ENCODE peak calls at places on chromosomes 6 and 20, in seven cellular contexts. One of them, this sample, is unnamed.
A peak's percentile ranks its signal among the peaks of the same experiment; 100 is the strongest.

GRCh38 chr6:2739335-2739734 is 11.4 kb downstream of the MYLK4 start:
- DNase-seq in nephron progenitor cell: no peak
- DNase-seq in D341Med: no peak
- DNase-seq in SJSA1: peak; percentile 72
- DNase-seq in iris pigment epithelial cell: peak; percentile 88
- DNase-seq in M059J: peak; percentile 96
- DNase-seq in lower lobe of right lung: no peak
- DNase-seq in this sample: no peak

GRCh38 chr20:5621305-5621704 is 128.9 kb upstream of the SHLD1 start:
- DNase-seq in nephron progenitor cell: no peak
- DNase-seq in D341Med: peak; percentile 76
- DNase-seq in SJSA1: no peak
- DNase-seq in iris pigment epithelial cell: peak; percentile 18
- DNase-seq in M059J: peak; percentile 91
- DNase-seq in lower lobe of right lung: no peak
- DNase-seq in this sample: no peak

GRCh38 chr6:144265390-144265789 is 19.7 kb upstream of the UTRN start:
- DNase-seq in nephron progenitor cell: no peak
- DNase-seq in D341Med: no peak
- DNase-seq in SJSA1: peak; percentile 89
- DNase-seq in iris pigment epithelial cell: peak; percentile 89
- DNase-seq in M059J: peak; percentile 95
- DNase-seq in lower lobe of right lung: no peak
- DNase-seq in this sample: no peak

GRCh38 chr6:113654396-113654795 is 202.7 kb upstream of the MARCKS start:
- DNase-seq in nephron progenitor cell: no peak
- DNase-seq in D341Med: no peak
- DNase-seq in SJSA1: peak; percentile 87
- DNase-seq in iris pigment epithelial cell: peak; percentile 39
- DNase-seq in M059J: peak; percentile 99
- DNase-seq in lower lobe of right lung: peak; percentile 89
- DNase-seq in this sample: peak; percentile 93

GRCh38 chr20:59182401-59183044 is 18.9 kb downstream of the ZNF831 start:
- DNase-seq in nephron progenitor cell: no peak
- DNase-seq in D341Med: peak; percentile 17
- DNase-seq in SJSA1: no peak
- DNase-seq in iris pigment epithelial cell: no peak
- DNase-seq in M059J: no peak
- DNase-seq in lower lobe of right lung: no peak
- DNase-seq in this sample: peak; percentile 9

GRCh38 chr6:52994031-52994788 is 874 bp downstream of the GSTA4 start:
- DNase-seq in nephron progenitor cell: peak; percentile 19
- DNase-seq in D341Med: peak; percentile 52
- DNase-seq in SJSA1: no peak
- DNase-seq in iris pigment epithelial cell: peak; percentile 40
- DNase-seq in M059J: peak; percentile 64
- DNase-seq in lower lobe of right lung: no peak
- DNase-seq in this sample: no peak

GRCh38 chr6:150281767-150282166 is 87.0 kb upstream of the IYD start:
- DNase-seq in nephron progenitor cell: no peak
- DNase-seq in D341Med: no peak
- DNase-seq in SJSA1: no peak
- DNase-seq in iris pigment epithelial cell: no peak
- DNase-seq in M059J: no peak
- DNase-seq in lower lobe of right lung: no peak
- DNase-seq in this sample: no peak

GRCh38 chr20:47318027-47318595 is 38.4 kb downstream of the ZMYND8 start:
- DNase-seq in nephron progenitor cell: peak; percentile 6
- DNase-seq in D341Med: no peak
- DNase-seq in SJSA1: peak; percentile 56
- DNase-seq in iris pigment epithelial cell: peak; percentile 87
- DNase-seq in M059J: peak; percentile 88
- DNase-seq in lower lobe of right lung: peak; percentile 52
- DNase-seq in this sample: no peak

GRCh38 chr6:4812068-4812467 is 35.9 kb downstream of the CDYL start:
- DNase-seq in nephron progenitor cell: no peak
- DNase-seq in D341Med: no peak
- DNase-seq in SJSA1: no peak
- DNase-seq in iris pigment epithelial cell: peak; percentile 51
- DNase-seq in M059J: peak; percentile 81
- DNase-seq in lower lobe of right lung: no peak
- DNase-seq in this sample: peak; percentile 73

GRCh38 chr6:135173242-135173988 is 7.7 kb upstream of the MYB start:
- DNase-seq in nephron progenitor cell: no peak
- DNase-seq in D341Med: no peak
- DNase-seq in SJSA1: no peak
- DNase-seq in iris pigment epithelial cell: no peak
- DNase-seq in M059J: no peak
- DNase-seq in lower lobe of right lung: no peak
- DNase-seq in this sample: no peak

GRCh38 chr6:2697291-2697690 is 53.4 kb downstream of the MYLK4 start:
- DNase-seq in nephron progenitor cell: no peak
- DNase-seq in D341Med: no peak
- DNase-seq in SJSA1: no peak
- DNase-seq in iris pigment epithelial cell: no peak
- DNase-seq in M059J: no peak
- DNase-seq in lower lobe of right lung: no peak
- DNase-seq in this sample: no peak

GRCh38 chr6:112360498-112360897 is 13.4 kb downstream of the RFPL4B start:
- DNase-seq in nephron progenitor cell: peak; percentile 21
- DNase-seq in D341Med: no peak
- DNase-seq in SJSA1: no peak
- DNase-seq in iris pigment epithelial cell: peak; percentile 58
- DNase-seq in M059J: peak; percentile 5
- DNase-seq in lower lobe of right lung: no peak
- DNase-seq in this sample: no peak

GRCh38 chr6:80639243-80639642 is 532.8 kb downstream of the BCKDHB start:
- DNase-seq in nephron progenitor cell: no peak
- DNase-seq in D341Med: no peak
- DNase-seq in SJSA1: peak; percentile 56
- DNase-seq in iris pigment epithelial cell: peak; percentile 16
- DNase-seq in M059J: peak; percentile 93
- DNase-seq in lower lobe of right lung: no peak
- DNase-seq in this sample: no peak

This sample was measured in AML-193.